ENCODE peak calls at places on chromosomes 6 and 20, in five cellular contexts. One of them, this sample, is unnamed. For H3K27me3, the result is how much of the 10 kb centered on the place peaks cover.

GRCh38 chr6:41970436-41970846 is 28.8 kb upstream of the CCND3 start:
- DNase-seq in lower lobe of right lung: peak
- DNase-seq in kidney epithelial cell: no peak
- DNase-seq in colonic mucosa: no peak
- DNase-seq in MM.1S: no peak
- DNase-seq in this sample: peak

GRCh38 chr6:32113386-32114352 is 4.5 kb upstream of the TNXB start:
- DNase-seq in lower lobe of right lung: peak
- DNase-seq in kidney epithelial cell: no peak
- DNase-seq in colonic mucosa: peak
- DNase-seq in MM.1S: no peak
- DNase-seq in this sample: peak

GRCh38 chr6:70059047-70059719 is 192.8 kb downstream of the COL19A1 start:
- DNase-seq in lower lobe of right lung: no peak
- DNase-seq in kidney epithelial cell: no peak
- DNase-seq in colonic mucosa: no peak
- DNase-seq in MM.1S: no peak
- DNase-seq in this sample: no peak

GRCh38 chr6:49552596-49552995 is 2.1 kb downstream of the C6orf141 start:
- DNase-seq in lower lobe of right lung: no peak
- DNase-seq in kidney epithelial cell: no peak
- DNase-seq in colonic mucosa: no peak
- DNase-seq in MM.1S: no peak
- DNase-seq in this sample: no peak

GRCh38 chr20:40856653-40857052 is 167.6 kb upstream of the MAFB start:
- DNase-seq in lower lobe of right lung: no peak
- DNase-seq in kidney epithelial cell: no peak
- DNase-seq in colonic mucosa: no peak
- DNase-seq in MM.1S: no peak
- DNase-seq in this sample: no peak

GRCh38 chr6:44868335-44868668 is 459.8 kb upstream of the RUNX2 start:
- DNase-seq in lower lobe of right lung: no peak
- DNase-seq in kidney epithelial cell: no peak
- DNase-seq in colonic mucosa: no peak
- DNase-seq in MM.1S: no peak
- DNase-seq in this sample: no peak

GRCh38 chr6:45746046-45746445 is 269.6 kb downstream of the CLIC5 start:
- DNase-seq in lower lobe of right lung: no peak
- DNase-seq in kidney epithelial cell: no peak
- DNase-seq in colonic mucosa: no peak
- DNase-seq in MM.1S: no peak
- DNase-seq in this sample: no peak

GRCh38 chr6:82365011-82365751 is 1.6 kb downstream of the TPBG start:
- DNase-seq in lower lobe of right lung: peak
- DNase-seq in kidney epithelial cell: no peak
- DNase-seq in colonic mucosa: peak
- DNase-seq in MM.1S: no peak
- DNase-seq in this sample: peak

GRCh38 chr20:63864978-63865640 is at the start of gene TPD52L2:
- DNase-seq in lower lobe of right lung: peak
- DNase-seq in kidney epithelial cell: peak
- DNase-seq in colonic mucosa: peak
- DNase-seq in MM.1S: peak
- DNase-seq in this sample: peak

GRCh38 chr6:165725201-165725600 is 62.2 kb upstream of the PDE10A start:
- DNase-seq in lower lobe of right lung: no peak
- DNase-seq in kidney epithelial cell: no peak
- DNase-seq in colonic mucosa: no peak
- DNase-seq in MM.1S: no peak
- DNase-seq in this sample: no peak

GRCh38 chr20:64241061-64241460 is 14.5 kb upstream of the PCMTD2 start:
- DNase-seq in lower lobe of right lung: peak
- DNase-seq in kidney epithelial cell: no peak
- DNase-seq in colonic mucosa: no peak
- DNase-seq in MM.1S: no peak
- DNase-seq in this sample: no peak

GRCh38 chr6:81204741-81205140 is 547.7 kb downstream of the TENT5A start:
- DNase-seq in lower lobe of right lung: no peak
- DNase-seq in kidney epithelial cell: no peak
- DNase-seq in colonic mucosa: no peak
- DNase-seq in MM.1S: no peak
- DNase-seq in this sample: no peak

GRCh38 chr20:32019156-32019510 is 8.9 kb downstream of the CCM2L start:
- DNase-seq in lower lobe of right lung: peak
- DNase-seq in kidney epithelial cell: no peak
- DNase-seq in colonic mucosa: no peak
- DNase-seq in MM.1S: no peak
- DNase-seq in this sample: peak

GRCh38 chr6:56814308-56814707 is 140.6 kb upstream of the BEND6 start:
- DNase-seq in lower lobe of right lung: no peak
- DNase-seq in kidney epithelial cell: no peak
- DNase-seq in colonic mucosa: no peak
- DNase-seq in MM.1S: peak
- DNase-seq in this sample: no peak

GRCh38 chr6:163735076-163735475 is 320.6 kb downstream of the QKI start:
- DNase-seq in lower lobe of right lung: no peak
- DNase-seq in kidney epithelial cell: no peak
- DNase-seq in colonic mucosa: no peak
- DNase-seq in MM.1S: no peak
- DNase-seq in this sample: no peak

GRCh38 chr6:137323860-137324259 is 104.7 kb upstream of the IFNGR1 start:
- DNase-seq in lower lobe of right lung: no peak
- DNase-seq in kidney epithelial cell: no peak
- DNase-seq in colonic mucosa: no peak
- DNase-seq in MM.1S: no peak
- DNase-seq in this sample: no peak

GRCh38 chr6:70375882-70376281 is 37.4 kb upstream of the FAM135A start:
- DNase-seq in lower lobe of right lung: no peak
- DNase-seq in kidney epithelial cell: no peak
- DNase-seq in colonic mucosa: no peak
- DNase-seq in MM.1S: no peak
- DNase-seq in this sample: no peak

GRCh38 chr20:8535403-8536003 is 403.4 kb downstream of the PLCB1 start:
- DNase-seq in lower lobe of right lung: no peak
- DNase-seq in kidney epithelial cell: no peak
- DNase-seq in colonic mucosa: no peak
- DNase-seq in MM.1S: peak
- DNase-seq in this sample: peak

GRCh38 chr6:292506-293184 is 358 bp downstream of the DUSP22 start:
- DNase-seq in lower lobe of right lung: peak
- DNase-seq in kidney epithelial cell: no peak
- DNase-seq in colonic mucosa: peak
- DNase-seq in MM.1S: peak
- DNase-seq in this sample: peak

GRCh38 chr20:31496761-31497295 is 17.4 kb upstream of the HM13 start:
- DNase-seq in lower lobe of right lung: peak
- DNase-seq in kidney epithelial cell: no peak
- DNase-seq in colonic mucosa: no peak
- DNase-seq in MM.1S: no peak
- DNase-seq in this sample: peak

GRCh38 chr6:46967950-46968349 is 46.2 kb upstream of the ADGRF5 start:
- DNase-seq in lower lobe of right lung: no peak
- DNase-seq in kidney epithelial cell: no peak
- DNase-seq in colonic mucosa: no peak
- DNase-seq in MM.1S: no peak
- DNase-seq in this sample: no peak

GRCh38 chr6:114327074-114327473 is 15.7 kb downstream of the HS3ST5 start:
- DNase-seq in lower lobe of right lung: no peak
- DNase-seq in kidney epithelial cell: no peak
- DNase-seq in colonic mucosa: no peak
- DNase-seq in MM.1S: no peak
- DNase-seq in this sample: no peak

GRCh38 chr6:25649611-25650010 is 2.4 kb upstream of the SCGN start:
- DNase-seq in lower lobe of right lung: no peak
- DNase-seq in kidney epithelial cell: no peak
- DNase-seq in colonic mucosa: no peak
- DNase-seq in MM.1S: no peak
- DNase-seq in this sample: no peak

GRCh38 chr20:10949930-10950783 is 276.4 kb upstream of the JAG1 start:
- DNase-seq in lower lobe of right lung: no peak
- DNase-seq in kidney epithelial cell: no peak
- DNase-seq in colonic mucosa: no peak
- DNase-seq in MM.1S: no peak
- DNase-seq in this sample: no peak

GRCh38 chr6:157982580-157983438 is 1.1 kb downstream of the SYNJ2 start:
- DNase-seq in lower lobe of right lung: no peak
- DNase-seq in kidney epithelial cell: no peak
- DNase-seq in colonic mucosa: peak
- DNase-seq in MM.1S: peak
- DNase-seq in this sample: peak

GRCh38 chr20:21048841-21049273 is 57.3 kb downstream of the LINC00237 start:
- DNase-seq in lower lobe of right lung: peak
- DNase-seq in kidney epithelial cell: no peak
- DNase-seq in colonic mucosa: peak
- DNase-seq in MM.1S: peak
- DNase-seq in this sample: peak

GRCh38 chr20:21052241-21052640 is 53.9 kb downstream of the LINC00237 start:
- DNase-seq in lower lobe of right lung: no peak
- DNase-seq in kidney epithelial cell: no peak
- DNase-seq in colonic mucosa: no peak
- DNase-seq in MM.1S: no peak
- DNase-seq in this sample: no peak

GRCh38 chr20:21052686-21053001 is 53.5 kb downstream of the LINC00237 start:
- DNase-seq in lower lobe of right lung: no peak
- DNase-seq in kidney epithelial cell: no peak
- DNase-seq in colonic mucosa: no peak
- DNase-seq in MM.1S: no peak
- DNase-seq in this sample: no peak

GRCh38 chr20:21050710-21051109 is 55.4 kb downstream of the LINC00237 start:
- DNase-seq in lower lobe of right lung: no peak
- DNase-seq in kidney epithelial cell: no peak
- DNase-seq in colonic mucosa: no peak
- DNase-seq in MM.1S: no peak
- DNase-seq in this sample: no peak

GRCh38 chr20:21053002-21053762 is 53.0 kb downstream of the LINC00237 start:
- DNase-seq in lower lobe of right lung: no peak
- DNase-seq in kidney epithelial cell: no peak
- DNase-seq in colonic mucosa: no peak
- DNase-seq in MM.1S: no peak
- DNase-seq in this sample: no peak
- H3K27me3 ChIP-seq in lower lobe of right lung: under half
- H3K27me3 ChIP-seq in kidney epithelial cell: under half
- H3K27me3 ChIP-seq in colonic mucosa: under half
- H3K27me3 ChIP-seq in MM.1S: under half
- H3K27me3 ChIP-seq in this sample: under half

GRCh38 chr6:4879724-4880372 is 103.6 kb downstream of the CDYL start:
- DNase-seq in lower lobe of right lung: no peak
- DNase-seq in kidney epithelial cell: no peak
- DNase-seq in colonic mucosa: peak
- DNase-seq in MM.1S: peak
- DNase-seq in this sample: no peak
- H3K4me3 ChIP-seq in lower lobe of right lung: no peak
- H3K4me3 ChIP-seq in kidney epithelial cell: no peak
- H3K4me3 ChIP-seq in colonic mucosa: no peak
- H3K4me3 ChIP-seq in MM.1S: peak
- H3K4me3 ChIP-seq in this sample: no peak

DNA sequence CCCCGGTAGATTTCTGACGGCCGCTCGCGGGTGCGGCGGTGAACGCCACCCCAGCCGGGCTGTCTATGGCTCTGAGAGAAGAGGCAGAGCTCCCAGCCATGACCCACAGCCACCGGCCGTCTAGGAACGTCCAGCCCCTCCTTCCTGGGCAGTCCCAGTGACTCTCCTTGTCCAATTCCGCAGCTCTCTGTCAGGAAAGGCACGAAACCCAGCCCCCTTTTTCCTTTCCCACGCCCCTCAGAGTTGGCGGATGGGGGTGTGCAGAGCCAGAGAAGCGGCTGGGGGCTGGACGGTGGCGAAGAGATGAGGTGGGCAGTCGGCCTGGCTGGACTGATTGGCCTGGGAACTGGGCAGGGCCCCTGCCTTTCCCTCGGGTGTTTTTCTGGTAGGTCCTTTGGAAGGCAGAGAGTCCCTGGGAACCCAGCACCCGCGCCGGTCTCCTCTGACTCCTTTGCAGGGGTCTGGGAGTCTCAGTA is 1.5 kb downstream of the EBF4 start:
- DNase-seq in lower lobe of right lung: no peak
- DNase-seq in kidney epithelial cell: no peak
- DNase-seq in colonic mucosa: no peak
- DNase-seq in MM.1S: no peak
- DNase-seq in this sample: no peak
- H3K27me3 ChIP-seq in lower lobe of right lung: under half
- H3K27me3 ChIP-seq in kidney epithelial cell: half or more
- H3K27me3 ChIP-seq in colonic mucosa: under half
- H3K27me3 ChIP-seq in MM.1S: under half
- H3K27me3 ChIP-seq in this sample: under half

GRCh38 chr20:38748097-38748862 is at the start of gene ACTR5:
- DNase-seq in lower lobe of right lung: peak
- DNase-seq in kidney epithelial cell: peak
- DNase-seq in colonic mucosa: peak
- DNase-seq in MM.1S: peak
- DNase-seq in this sample: peak
- H3K4me3 ChIP-seq in lower lobe of right lung: peak
- H3K4me3 ChIP-seq in kidney epithelial cell: peak
- H3K4me3 ChIP-seq in colonic mucosa: peak
- H3K4me3 ChIP-seq in MM.1S: peak
- H3K4me3 ChIP-seq in this sample: peak

DNA sequence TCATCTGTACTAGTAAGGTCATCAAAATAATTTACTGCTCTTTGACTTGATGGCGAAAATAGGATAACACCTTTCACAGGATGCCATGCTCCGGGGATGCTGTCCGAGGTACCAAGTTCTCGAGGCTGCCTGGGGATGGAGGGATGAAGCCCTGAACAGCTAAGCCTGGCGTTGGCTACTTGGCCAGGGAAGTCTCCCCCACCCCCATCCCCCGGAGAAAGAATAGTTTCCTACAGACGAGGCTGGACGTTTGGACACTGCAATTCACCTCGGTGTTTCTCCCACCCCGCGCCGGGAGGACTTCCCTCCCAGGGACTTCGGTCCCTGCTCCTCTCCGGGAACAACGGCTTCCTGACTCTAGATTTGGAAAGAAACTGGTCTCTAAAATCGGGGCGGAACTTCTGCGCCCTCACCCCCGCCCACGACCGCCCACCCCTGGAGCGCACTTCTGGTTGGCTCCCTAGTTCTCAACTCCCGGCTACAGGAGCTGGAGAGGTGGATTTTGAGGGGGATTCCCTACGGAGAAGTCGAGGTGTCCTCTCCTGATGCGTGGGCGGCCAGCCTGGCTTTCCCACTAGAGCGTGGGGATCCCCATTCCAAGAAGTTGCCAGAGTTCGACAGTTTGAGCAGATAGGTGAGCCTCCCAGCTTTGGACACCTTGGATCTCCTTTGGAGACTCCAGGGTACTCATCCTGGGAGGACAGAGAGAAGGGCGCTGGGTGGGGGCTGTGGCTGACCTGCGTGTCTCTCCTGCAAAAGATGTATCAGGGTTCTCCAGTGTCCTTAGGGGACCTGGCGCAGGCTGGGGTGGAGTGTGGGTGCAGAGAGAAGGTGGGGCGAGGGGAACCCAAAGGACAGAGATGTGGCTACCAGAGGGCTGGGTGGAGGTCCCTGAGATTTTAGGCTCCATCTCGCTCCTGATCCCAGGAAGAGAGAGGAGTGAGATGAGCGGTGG is 1.1 kb downstream of the PCSK2 start:
- DNase-seq in lower lobe of right lung: peak
- DNase-seq in kidney epithelial cell: no peak
- DNase-seq in colonic mucosa: no peak
- DNase-seq in MM.1S: no peak
- DNase-seq in this sample: no peak
- H3K27me3 ChIP-seq in lower lobe of right lung: under half
- H3K27me3 ChIP-seq in kidney epithelial cell: under half
- H3K27me3 ChIP-seq in colonic mucosa: under half
- H3K27me3 ChIP-seq in MM.1S: under half
- H3K27me3 ChIP-seq in this sample: under half